ENCODE peak calls at places on chromosome 9, in six cellular contexts. W is GM12878, B is HepG2, D is K562, G is GM12891, P is H1. Z is an unnamed sample.

GRCh38 chr9:92468206-92468605 is 14.1 kb downstream of the ASPN start:
- DNase-seq in W (no peak), B (no peak), D (no peak), G (no peak), P (no peak), Z (no peak)

GRCh38 chr9:129245276-129245675 is 67.2 kb upstream of the IER5L start:
- DNase-seq in W (no peak), B (no peak), D (no peak), G (no peak), P (no peak), Z (no peak)

GRCh38 chr9:86135374-86135773 is 36.0 kb upstream of the GOLM1 start:
- DNase-seq in W (no peak), B (no peak), D (no peak), G (no peak), P (no peak), Z (no peak)

GRCh38 chr9:129178983-129179382 is 922 bp upstream of the IER5L start:
- DNase-seq in W (no peak), B (no peak), D (no peak), G (no peak), P (peak; percentile 85), Z (no peak)

GRCh38 chr9:32741706-32742105 is 41.6 kb upstream of the TMEM215 start:
- DNase-seq in W (no peak), B (peak; percentile 54), D (no peak), G (no peak), P (no peak), Z (no peak)

GRCh38 chr9:4497855-4498254 is 7.6 kb downstream of the SLC1A1 start:
- DNase-seq in W (no peak), B (no peak), D (no peak), G (no peak), P (no peak), Z (no peak)

GRCh38 chr9:7216004-7216821 is 458.4 kb downstream of the KDM4C start:
- DNase-seq in W (no peak), B (peak; percentile 13), D (no peak), G (no peak), P (no peak), Z (no peak)

GRCh38 chr9:113244556-113244955 is 23.2 kb downstream of the SLC31A1 start:
- DNase-seq in W (no peak), B (no peak), D (no peak), G (no peak), P (no peak), Z (no peak)

GRCh38 chr9:111231801-111232580 is 98.0 kb downstream of the OR2K2 start:
- DNase-seq in W (no peak), B (no peak), D (no peak), G (no peak), P (no peak), Z (no peak)

GRCh38 chr9:69213647-69214046 is 39.6 kb downstream of the TJP2 start:
- DNase-seq in W (no peak), B (no peak), D (no peak), G (no peak), P (no peak), Z (no peak)

GRCh38 chr9:110936252-110936651 is 102.0 kb downstream of the LPAR1 start:
- DNase-seq in W (no peak), B (no peak), D (no peak), G (no peak), P (no peak), Z (no peak)

GRCh38 chr9:33162721-33163311 is 4.3 kb downstream of the B4GALT1 start:
- DNase-seq in W (no peak), B (peak; percentile 76), D (no peak), G (no peak), P (no peak), Z (no peak)

GRCh38 chr9:87194471-87194870 is 247.2 kb upstream of the GAS1 start:
- DNase-seq in W (no peak), B (no peak), D (no peak), G (no peak), P (no peak), Z (no peak)

GRCh38 chr9:8486095-8486494 is 686.5 kb upstream of the DMAC1 start:
- DNase-seq in W (no peak), B (no peak), D (no peak), G (no peak), P (peak; percentile 61), Z (no peak)

GRCh38 chr9:110340306-110340705 is 2.6 kb upstream of the TXNDC8 start:
- DNase-seq in W (no peak), B (peak; percentile 14), D (no peak), G (no peak), P (no peak), Z (no peak)

GRCh38 chr9:122031157-122031556 is 62.0 kb downstream of the TTLL11 start:
- DNase-seq in W (no peak), B (no peak), D (no peak), G (no peak), P (no peak), Z (no peak)

GRCh38 chr9:122030357-122030756 is 62.8 kb downstream of the TTLL11 start:
- DNase-seq in W (no peak), B (no peak), D (no peak), G (no peak), P (no peak), Z (no peak)

GRCh38 chr9:122029898-122030297 is 63.2 kb downstream of the TTLL11 start:
- DNase-seq in W (no peak), B (peak; percentile 14), D (no peak), G (no peak), P (no peak), Z (no peak)

GRCh38 chr9:122032346-122032745 is 60.8 kb downstream of the TTLL11 start:
- DNase-seq in W (no peak), B (no peak), D (no peak), G (no peak), P (no peak), Z (no peak)

GRCh38 chr9:122031806-122032205 is 61.3 kb downstream of the TTLL11 start:
- DNase-seq in W (no peak), B (no peak), D (no peak), G (no peak), P (no peak), Z (no peak)
- TF ChIP-seq TAF1 in W (no peak), B (no peak), D (no peak), G (no peak), P (no peak), Z (no peak)

DNA sequence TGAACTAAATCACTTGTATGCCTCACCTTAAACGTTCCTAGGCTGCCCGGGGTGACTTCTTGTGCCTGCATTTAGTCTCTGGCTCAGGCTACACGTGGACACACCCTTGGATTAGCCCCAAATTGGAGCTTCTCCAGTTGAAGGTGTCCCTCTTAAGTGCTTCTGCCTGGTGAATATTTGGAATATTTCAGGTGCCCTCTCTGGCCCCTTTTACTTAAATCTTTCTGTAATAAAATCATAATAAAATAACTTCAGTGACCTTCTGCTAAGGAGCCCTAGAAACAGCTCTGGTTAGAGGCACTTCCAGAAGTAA is 74.3 kb upstream of the KLF9 start:
- DNase-seq in W (no peak), B (no peak), D (no peak), G (no peak), P (no peak), Z (no peak)
- TF ChIP-seq POLR2AphosphoS5 in W (no peak), B (no peak), D (no peak), G (no peak), P (no peak), Z (no peak)

GRCh38 chr9:15101046-15101445 is 190.8 kb upstream of the FREM1 start:
- DNase-seq in W (no peak), B (no peak), D (no peak), G (no peak), P (no peak), Z (no peak)

GRCh38 chr9:15103321-15103720 is 193.1 kb upstream of the FREM1 start:
- DNase-seq in W (no peak), B (no peak), D (no peak), G (no peak), P (no peak), Z (no peak)

DNA sequence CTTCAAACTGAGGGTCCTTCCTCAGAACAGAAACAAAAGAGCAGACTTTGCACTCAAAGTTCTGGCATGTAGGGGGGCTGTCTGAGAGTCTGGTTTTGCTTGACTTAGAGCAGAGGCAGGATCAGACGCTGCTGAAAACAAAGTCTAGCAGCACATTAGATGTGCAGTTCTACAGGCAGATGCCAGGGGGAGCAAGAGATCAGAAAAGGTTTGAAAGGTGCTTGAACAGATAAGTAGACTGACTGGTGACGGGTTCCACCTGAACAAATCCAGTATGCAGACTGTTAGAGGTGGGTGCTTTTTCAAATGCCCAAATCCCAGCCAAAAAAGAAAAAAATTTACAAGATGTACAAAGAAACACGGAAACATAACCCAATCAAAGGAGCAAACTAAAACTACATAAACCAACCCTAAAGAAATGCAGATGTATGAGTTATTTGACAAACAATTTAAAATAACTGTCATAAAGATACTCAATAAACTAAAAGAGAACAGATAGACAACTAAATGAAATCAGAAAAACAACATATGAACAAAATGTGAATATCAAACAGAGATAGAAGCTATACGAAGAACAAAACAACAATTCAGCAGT is 194.7 kb upstream of the FREM1 start:
- DNase-seq in W (no peak), B (peak; percentile 47), D (peak; percentile 25), G (peak; percentile 13), P (peak; percentile 53), Z (peak; percentile 8)
- TF ChIP-seq POLR2A in W (no peak), B (no peak), D (no peak), G (no peak), P (no peak), Z (no peak)

GRCh38 chr9:35675204-35675603 is 1.5 kb downstream of the CA9 start:
- DNase-seq in W (no peak), B (no peak), D (no peak), G (no peak), P (peak; percentile 59), Z (no peak)

GRCh38 chr9:35675732-35676392 is 2.1 kb downstream of the CA9 start:
- DNase-seq in W (no peak), B (no peak), D (no peak), G (no peak), P (peak; percentile 98), Z (no peak)

GRCh38 chr9:35673132-35673997 is at the start of gene CA9:
- DNase-seq in W (no peak), B (peak; percentile 25), D (no peak), G (no peak), P (no peak), Z (no peak)

GRCh38 chr9:35669331-35670145 is 4.2 kb upstream of the CA9 start:
- DNase-seq in W (no peak), B (peak; percentile 98), D (no peak), G (no peak), P (no peak), Z (no peak)

GRCh38 chr9:35673998-35674361 is 252 bp downstream of the CA9 start:
- DNase-seq in W (no peak), B (no peak), D (no peak), G (no peak), P (no peak), Z (no peak)
- TF ChIP-seq TAF1 in W (no peak), B (no peak), D (no peak), G (no peak), P (no peak), Z (no peak)

GRCh38 chr9:94554439-94555331 is at the start of gene PCAT7:
- DNase-seq in W (peak; percentile 12), B (peak; percentile 84), D (peak; percentile 72), G (peak; percentile 65), P (peak; percentile 80), Z (no peak)

GRCh38 chr9:94554078-94554438 is 825 bp upstream of the PCAT7 start:
- DNase-seq in W (no peak), B (no peak), D (peak; percentile 64), G (no peak), P (no peak), Z (no peak)

GRCh38 chr9:94553029-94553938 is 1.6 kb upstream of the PCAT7 start:
- DNase-seq in W (no peak), B (peak; percentile 80), D (no peak), G (no peak), P (no peak), Z (no peak)
- TF ChIP-seq POLR2AphosphoS5 in W (no peak), B (no peak), D (no peak), G (no peak), P (no peak), Z (no peak)